ENCODE peak calls at places on chromosomes 13 and 19, in ten cellular contexts. One of them, this sample, is unnamed.

GRCh38 chr13:74931698-74932433 is 550.1 kb downstream of the TBC1D4 start:
- DNase-seq in NB4: no peak
- DNase-seq in cardiac fibroblast: no peak
- DNase-seq in PC-9: no peak
- DNase-seq in epithelial cell of proximal tubule: no peak
- DNase-seq in uterus: no peak
- DNase-seq in esophagus muscularis mucosa: no peak
- DNase-seq in GM23338: no peak
- DNase-seq in stomach: no peak
- DNase-seq in right atrium auricular region: no peak
- DNase-seq in this sample: peak

GRCh38 chr13:30408319-30409101 is 13.8 kb upstream of the UBE2L5 start:
- DNase-seq in GM23338: peak
- DNase-seq in esophagus muscularis mucosa: peak
- DNase-seq in NB4: peak
- DNase-seq in PC-9: peak
- DNase-seq in right atrium auricular region: peak
- DNase-seq in epithelial cell of proximal tubule: no peak
- DNase-seq in uterus: peak
- DNase-seq in cardiac fibroblast: peak
- DNase-seq in stomach: peak
- DNase-seq in this sample: peak

GRCh38 chr13:24264976-24265375 is 44.4 kb upstream of the C1QTNF9 start:
- DNase-seq in esophagus muscularis mucosa: no peak
- DNase-seq in epithelial cell of proximal tubule: no peak
- DNase-seq in stomach: no peak
- DNase-seq in GM23338: no peak
- DNase-seq in PC-9: no peak
- DNase-seq in right atrium auricular region: peak
- DNase-seq in uterus: no peak
- DNase-seq in NB4: no peak
- DNase-seq in cardiac fibroblast: no peak
- DNase-seq in this sample: no peak

GRCh38 chr19:18931316-18932162 is 9.5 kb downstream of the HOMER3 start:
- DNase-seq in right atrium auricular region: no peak
- DNase-seq in cardiac fibroblast: no peak
- DNase-seq in NB4: no peak
- DNase-seq in PC-9: no peak
- DNase-seq in epithelial cell of proximal tubule: no peak
- DNase-seq in GM23338: no peak
- DNase-seq in stomach: no peak
- DNase-seq in esophagus muscularis mucosa: no peak
- DNase-seq in uterus: no peak
- DNase-seq in this sample: no peak

GRCh38 chr19:16319466-16319865 is 5.2 kb upstream of the KLF2 start:
- DNase-seq in cardiac fibroblast: peak
- DNase-seq in epithelial cell of proximal tubule: no peak
- DNase-seq in NB4: peak
- DNase-seq in esophagus muscularis mucosa: no peak
- DNase-seq in right atrium auricular region: no peak
- DNase-seq in stomach: no peak
- DNase-seq in GM23338: no peak
- DNase-seq in uterus: no peak
- DNase-seq in PC-9: no peak
- DNase-seq in this sample: no peak

GRCh38 chr13:31638577-31638976 is 100.7 kb upstream of the RXFP2 start:
- DNase-seq in cardiac fibroblast: peak
- DNase-seq in stomach: no peak
- DNase-seq in NB4: peak
- DNase-seq in GM23338: no peak
- DNase-seq in right atrium auricular region: no peak
- DNase-seq in PC-9: no peak
- DNase-seq in epithelial cell of proximal tubule: no peak
- DNase-seq in esophagus muscularis mucosa: no peak
- DNase-seq in uterus: no peak
- DNase-seq in this sample: peak

GRCh38 chr13:113827021-113827420 is 36.9 kb downstream of the GAS6 start:
- DNase-seq in uterus: no peak
- DNase-seq in epithelial cell of proximal tubule: no peak
- DNase-seq in GM23338: no peak
- DNase-seq in cardiac fibroblast: no peak
- DNase-seq in esophagus muscularis mucosa: no peak
- DNase-seq in NB4: no peak
- DNase-seq in stomach: no peak
- DNase-seq in PC-9: no peak
- DNase-seq in right atrium auricular region: no peak
- DNase-seq in this sample: no peak

GRCh38 chr13:50124536-50125305 is 109.5 kb downstream of the KCNRG start:
- DNase-seq in uterus: peak
- DNase-seq in epithelial cell of proximal tubule: no peak
- DNase-seq in esophagus muscularis mucosa: no peak
- DNase-seq in GM23338: peak
- DNase-seq in PC-9: peak
- DNase-seq in stomach: peak
- DNase-seq in NB4: peak
- DNase-seq in cardiac fibroblast: peak
- DNase-seq in right atrium auricular region: no peak
- DNase-seq in this sample: peak

GRCh38 chr19:52020506-52020905 is 7.7 kb downstream of the ZNF614 start:
- DNase-seq in GM23338: no peak
- DNase-seq in cardiac fibroblast: no peak
- DNase-seq in NB4: no peak
- DNase-seq in epithelial cell of proximal tubule: no peak
- DNase-seq in uterus: no peak
- DNase-seq in stomach: no peak
- DNase-seq in esophagus muscularis mucosa: no peak
- DNase-seq in PC-9: no peak
- DNase-seq in right atrium auricular region: no peak
- DNase-seq in this sample: no peak

GRCh38 chr13:105616313-105617075 is 919.0 kb downstream of the EFNB2 start:
- DNase-seq in right atrium auricular region: no peak
- DNase-seq in esophagus muscularis mucosa: no peak
- DNase-seq in stomach: no peak
- DNase-seq in epithelial cell of proximal tubule: no peak
- DNase-seq in NB4: no peak
- DNase-seq in GM23338: no peak
- DNase-seq in uterus: no peak
- DNase-seq in cardiac fibroblast: no peak
- DNase-seq in PC-9: no peak
- DNase-seq in this sample: no peak

GRCh38 chr13:68784275-68784674 is 1323.4 kb upstream of the ATXN8OS start:
- DNase-seq in stomach: no peak
- DNase-seq in cardiac fibroblast: no peak
- DNase-seq in PC-9: no peak
- DNase-seq in right atrium auricular region: no peak
- DNase-seq in uterus: no peak
- DNase-seq in NB4: no peak
- DNase-seq in GM23338: no peak
- DNase-seq in epithelial cell of proximal tubule: no peak
- DNase-seq in esophagus muscularis mucosa: no peak
- DNase-seq in this sample: no peak

GRCh38 chr19:58518261-58519086 is 1.1 kb downstream of the ZBTB45 start:
- DNase-seq in cardiac fibroblast: peak
- DNase-seq in GM23338: no peak
- DNase-seq in uterus: no peak
- DNase-seq in right atrium auricular region: no peak
- DNase-seq in PC-9: no peak
- DNase-seq in esophagus muscularis mucosa: no peak
- DNase-seq in stomach: no peak
- DNase-seq in NB4: peak
- DNase-seq in epithelial cell of proximal tubule: no peak
- DNase-seq in this sample: no peak

GRCh38 chr19:54011507-54012211 is 20.2 kb downstream of the CACNG6 start:
- DNase-seq in epithelial cell of proximal tubule: no peak
- DNase-seq in right atrium auricular region: no peak
- DNase-seq in PC-9: no peak
- DNase-seq in uterus: no peak
- DNase-seq in stomach: no peak
- DNase-seq in NB4: no peak
- DNase-seq in esophagus muscularis mucosa: no peak
- DNase-seq in GM23338: peak
- DNase-seq in cardiac fibroblast: no peak
- DNase-seq in this sample: no peak

GRCh38 chr19:11382898-11383705 is 1.0 kb downstream of the EPOR start:
- DNase-seq in stomach: peak
- DNase-seq in NB4: peak
- DNase-seq in GM23338: peak
- DNase-seq in esophagus muscularis mucosa: no peak
- DNase-seq in cardiac fibroblast: peak
- DNase-seq in epithelial cell of proximal tubule: no peak
- DNase-seq in uterus: no peak
- DNase-seq in PC-9: no peak
- DNase-seq in right atrium auricular region: no peak
- DNase-seq in this sample: no peak

GRCh38 chr13:99847318-99847750 is 124.2 kb downstream of the ZIC5 start:
- DNase-seq in epithelial cell of proximal tubule: no peak
- DNase-seq in cardiac fibroblast: no peak
- DNase-seq in uterus: no peak
- DNase-seq in stomach: no peak
- DNase-seq in GM23338: no peak
- DNase-seq in esophagus muscularis mucosa: no peak
- DNase-seq in NB4: no peak
- DNase-seq in PC-9: no peak
- DNase-seq in right atrium auricular region: no peak
- DNase-seq in this sample: no peak

DNA sequence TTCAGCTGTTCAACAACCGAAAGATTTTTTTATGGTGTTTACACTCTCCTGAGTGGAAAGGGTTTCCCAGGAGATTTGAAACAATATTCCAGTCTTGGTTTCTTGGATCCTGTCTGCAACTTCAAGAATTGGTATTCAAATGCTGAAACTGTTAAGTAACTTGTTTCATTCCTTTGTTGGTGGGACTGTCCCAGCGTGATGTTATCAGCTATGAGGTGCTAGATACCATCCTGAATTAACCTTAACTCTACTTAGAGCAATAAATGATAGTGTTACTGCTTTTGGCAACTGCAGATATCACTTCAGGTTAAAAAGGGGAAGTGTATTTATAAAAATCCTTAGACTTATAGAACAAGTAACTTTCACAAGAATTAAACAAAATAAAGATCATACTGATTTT is 78.5 kb upstream of the DIAPH3 start:
- DNase-seq in PC-9: no peak
- DNase-seq in uterus: no peak
- DNase-seq in NB4: no peak
- DNase-seq in GM23338: no peak
- DNase-seq in cardiac fibroblast: no peak
- DNase-seq in right atrium auricular region: no peak
- DNase-seq in stomach: no peak
- DNase-seq in esophagus muscularis mucosa: no peak
- DNase-seq in epithelial cell of proximal tubule: no peak
- DNase-seq in this sample: no peak
- TF ChIP-seq CTCF in PC-9: no peak
- TF ChIP-seq CTCF in uterus: no peak
- TF ChIP-seq CTCF in NB4: no peak
- TF ChIP-seq CTCF in GM23338: no peak
- TF ChIP-seq CTCF in cardiac fibroblast: no peak
- TF ChIP-seq CTCF in right atrium auricular region: no peak
- TF ChIP-seq CTCF in stomach: no peak
- TF ChIP-seq CTCF in esophagus muscularis mucosa: no peak
- TF ChIP-seq CTCF in epithelial cell of proximal tubule: no peak
- TF ChIP-seq CTCF in this sample: no peak

DNA sequence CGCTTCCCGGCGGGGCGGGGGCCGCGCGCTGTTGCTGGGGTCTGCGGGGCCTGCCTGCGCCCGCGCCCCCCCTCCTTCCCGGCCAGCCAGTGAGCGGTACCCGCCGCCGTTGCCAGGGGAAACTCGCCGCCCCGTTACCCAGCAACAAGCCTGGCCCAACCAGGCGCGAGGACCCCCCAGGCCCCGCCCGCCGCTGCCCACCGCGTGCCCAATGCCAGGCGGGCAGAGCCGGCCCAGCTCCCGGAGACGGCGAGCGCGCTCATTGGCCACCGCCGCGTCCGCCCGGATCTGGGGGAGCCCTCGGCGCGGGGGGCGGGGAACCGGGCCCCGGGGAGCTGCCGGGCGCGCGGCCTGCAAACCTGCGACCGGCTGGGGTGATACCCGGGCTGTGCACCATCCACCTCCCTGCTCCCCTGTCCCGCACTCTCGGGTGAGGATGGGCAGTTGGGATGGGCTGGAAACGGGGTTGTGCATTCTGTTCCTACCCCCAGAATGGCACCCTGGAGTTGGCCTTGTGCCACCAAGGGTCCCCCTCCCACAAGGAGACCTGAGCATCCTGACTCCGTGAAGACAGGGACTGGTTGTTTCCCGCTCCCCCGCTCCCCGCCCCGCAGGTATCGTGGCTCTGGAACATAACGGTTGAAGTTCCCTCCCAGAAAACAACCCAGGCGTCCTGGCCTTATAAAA is 8.8 kb upstream of the BBC3 start:
- DNase-seq in NB4: peak
- DNase-seq in PC-9: no peak
- DNase-seq in stomach: peak
- DNase-seq in right atrium auricular region: no peak
- DNase-seq in GM23338: peak
- DNase-seq in cardiac fibroblast: peak
- DNase-seq in epithelial cell of proximal tubule: no peak
- DNase-seq in uterus: peak
- DNase-seq in esophagus muscularis mucosa: no peak
- DNase-seq in this sample: no peak
- H3K4me3 ChIP-seq in NB4: no peak
- H3K4me3 ChIP-seq in PC-9: no peak
- H3K4me3 ChIP-seq in stomach: peak
- H3K4me3 ChIP-seq in right atrium auricular region: no peak
- H3K4me3 ChIP-seq in GM23338: peak
- H3K4me3 ChIP-seq in cardiac fibroblast: peak
- H3K4me3 ChIP-seq in epithelial cell of proximal tubule: no peak
- H3K4me3 ChIP-seq in uterus: no peak
- H3K4me3 ChIP-seq in esophagus muscularis mucosa: peak
- H3K4me3 ChIP-seq in this sample: peak

GRCh38 chr13:21061077-21061945 is at the start of gene LATS2:
- DNase-seq in uterus: peak
- DNase-seq in right atrium auricular region: peak
- DNase-seq in PC-9: peak
- DNase-seq in epithelial cell of proximal tubule: peak
- DNase-seq in stomach: peak
- DNase-seq in NB4: peak
- DNase-seq in cardiac fibroblast: peak
- DNase-seq in GM23338: peak
- DNase-seq in esophagus muscularis mucosa: peak
- DNase-seq in this sample: peak
- TF ChIP-seq CTCF in uterus: peak
- TF ChIP-seq CTCF in right atrium auricular region: peak
- TF ChIP-seq CTCF in PC-9: no peak
- TF ChIP-seq CTCF in epithelial cell of proximal tubule: peak
- TF ChIP-seq CTCF in stomach: peak
- TF ChIP-seq CTCF in NB4: no peak
- TF ChIP-seq CTCF in cardiac fibroblast: no peak
- TF ChIP-seq CTCF in GM23338: peak
- TF ChIP-seq CTCF in esophagus muscularis mucosa: peak
- TF ChIP-seq CTCF in this sample: peak

DNA sequence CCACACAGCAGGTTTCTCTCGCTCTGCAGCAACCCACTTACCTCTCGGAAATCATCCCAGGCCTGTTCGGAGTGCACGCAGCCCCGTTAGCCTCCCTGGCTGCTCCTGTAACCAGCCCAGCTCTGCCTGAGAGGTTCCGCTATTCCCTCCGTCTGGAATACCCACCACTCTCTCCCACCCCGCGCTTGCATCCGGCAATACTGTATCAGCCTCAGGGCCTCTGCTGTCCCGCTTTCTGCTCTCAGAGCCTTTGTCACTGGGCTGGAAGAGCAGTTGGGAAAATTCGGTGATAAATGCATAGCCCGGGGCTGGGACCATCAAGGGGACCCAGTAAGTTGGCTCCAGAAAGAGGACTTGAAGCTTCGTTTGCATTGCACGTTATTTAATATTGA is 759 bp upstream of the TLE6 start:
- DNase-seq in stomach: no peak
- DNase-seq in uterus: no peak
- DNase-seq in PC-9: no peak
- DNase-seq in esophagus muscularis mucosa: no peak
- DNase-seq in epithelial cell of proximal tubule: no peak
- DNase-seq in GM23338: peak
- DNase-seq in NB4: no peak
- DNase-seq in cardiac fibroblast: no peak
- DNase-seq in right atrium auricular region: no peak
- DNase-seq in this sample: no peak
- H3K4me3 ChIP-seq in stomach: peak
- H3K4me3 ChIP-seq in uterus: peak
- H3K4me3 ChIP-seq in PC-9: peak
- H3K4me3 ChIP-seq in esophagus muscularis mucosa: peak
- H3K4me3 ChIP-seq in epithelial cell of proximal tubule: peak
- H3K4me3 ChIP-seq in GM23338: peak
- H3K4me3 ChIP-seq in NB4: peak
- H3K4me3 ChIP-seq in cardiac fibroblast: peak
- H3K4me3 ChIP-seq in right atrium auricular region: peak
- H3K4me3 ChIP-seq in this sample: peak